ENCODE peak calls at places on chromosomes 12 and 14, in ten cellular contexts. U, J, M, L, W, A, H, K, N and G are unnamed samples.
A peak's percentile ranks its signal among the peaks of the same experiment; 100 is the strongest.

GRCh38 chr12:38157274-38157932 is 159.2 kb upstream of the ALG10B start:
- DNase-seq in U (no peak), J (no peak), M (no peak), L (no peak), W (no peak), A (no peak), H (peak; percentile 19), K (no peak), N (no peak), G (no peak)

GRCh38 chr12:131221061-131221945 is 267.6 kb downstream of the ADGRD1 start:
- DNase-seq in U (no peak), J (no peak), M (no peak), L (no peak), W (no peak), A (no peak), H (peak; percentile 28), K (no peak), N (no peak), G (no peak)

GRCh38 chr14:42671636-42672035 is 1065.0 kb downstream of the LRFN5 start:
- DNase-seq in U (no peak), J (no peak), M (no peak), L (no peak), W (no peak), A (no peak), H (no peak), K (no peak), N (no peak), G (no peak)

GRCh38 chr14:24171422-24172260 is at the start of gene REC8:
- DNase-seq in U (no peak), J (peak; percentile 43), M (peak; percentile 49), L (peak; percentile 98), W (no peak), A (no peak), H (peak; percentile 100), K (no peak), N (peak; percentile 98), G (peak; percentile 97)

GRCh38 chr12:117226505-117226904 is 36.2 kb upstream of the FBXO21 start:
- DNase-seq in U (no peak), J (no peak), M (no peak), L (no peak), W (no peak), A (no peak), H (no peak), K (no peak), N (no peak), G (no peak)

GRCh38 chr14:99681832-99682148 is 2.3 kb upstream of the CYP46A1 start:
- DNase-seq in U (no peak), J (no peak), M (no peak), L (no peak), W (no peak), A (no peak), H (no peak), K (no peak), N (no peak), G (no peak)

GRCh38 chr12:5222011-5222461 is 178.4 kb downstream of the KCNA5 start:
- DNase-seq in U (no peak), J (no peak), M (no peak), L (peak; percentile 44), W (no peak), A (no peak), H (peak; percentile 81), K (no peak), N (no peak), G (no peak)

GRCh38 chr12:45259732-45260480 is 44.0 kb downstream of the ANO6 start:
- DNase-seq in U (peak; percentile 69), J (no peak), M (no peak), L (no peak), W (no peak), A (no peak), H (no peak), K (peak; percentile 50), N (no peak), G (no peak)

GRCh38 chr12:1115471-1116242 is 124.6 kb downstream of the ERC1 start:
- DNase-seq in U (peak; percentile 31), J (no peak), M (no peak), L (no peak), W (peak; percentile 80), A (no peak), H (no peak), K (no peak), N (no peak), G (no peak)

GRCh38 chr14:104512771-104513640 is 66.6 kb upstream of the C14orf180 start:
- DNase-seq in U (no peak), J (no peak), M (no peak), L (no peak), W (no peak), A (no peak), H (peak; percentile 24), K (no peak), N (no peak), G (no peak)

GRCh38 chr12:41606741-41607460 is 418.8 kb downstream of the PDZRN4 start:
- DNase-seq in U (no peak), J (no peak), M (no peak), L (no peak), W (no peak), A (no peak), H (no peak), K (no peak), N (no peak), G (no peak)

GRCh38 chr12:1811281-1811947 is 9.0 kb upstream of the LRTM2 start:
- DNase-seq in U (no peak), J (no peak), M (no peak), L (no peak), W (no peak), A (no peak), H (no peak), K (no peak), N (no peak), G (no peak)

GRCh38 chr12:1093166-1093751 is 102.2 kb downstream of the ERC1 start:
- DNase-seq in U (peak; percentile 49), J (no peak), M (no peak), L (peak; percentile 0), W (no peak), A (peak; percentile 72), H (no peak), K (peak; percentile 9), N (peak; percentile 31), G (peak; percentile 37)

GRCh38 chr12:104480826-104481457 is 24.2 kb downstream of the CHST11 start:
- DNase-seq in U (no peak), J (no peak), M (no peak), L (no peak), W (no peak), A (no peak), H (no peak), K (no peak), N (no peak), G (no peak)

GRCh38 chr14:91354979-91355685 is 62.5 kb downstream of the CCDC88C start:
- DNase-seq in U (no peak), J (no peak), M (no peak), L (no peak), W (no peak), A (peak; percentile 78), H (peak; percentile 80), K (no peak), N (peak; percentile 56), G (peak; percentile 55)

GRCh38 chr12:112196476-112196875 is 71.1 kb downstream of the TRAFD1 start:
- DNase-seq in U (no peak), J (no peak), M (no peak), L (no peak), W (no peak), A (no peak), H (no peak), K (no peak), N (no peak), G (no peak)

GRCh38 chr12:22978962-22979361 is 354.0 kb downstream of the ETNK1 start:
- DNase-seq in U (no peak), J (no peak), M (no peak), L (no peak), W (peak; percentile 69), A (no peak), H (no peak), K (no peak), N (no peak), G (no peak)

GRCh38 chr12:56804684-56805083 is 41.6 kb downstream of the HSD17B6 start:
- DNase-seq in U (no peak), J (no peak), M (no peak), L (no peak), W (no peak), A (no peak), H (no peak), K (no peak), N (no peak), G (no peak)

GRCh38 chr14:93090826-93091583 is 24.7 kb downstream of the ITPK1 start:
- DNase-seq in U (no peak), J (no peak), M (no peak), L (no peak), W (no peak), A (no peak), H (no peak), K (no peak), N (peak; percentile 24), G (no peak)

GRCh38 chr12:20368653-20369163 is 371 bp downstream of the PDE3A start:
- DNase-seq in U (no peak), J (no peak), M (no peak), L (no peak), W (no peak), A (no peak), H (peak; percentile 57), K (peak; percentile 48), N (peak; percentile 35), G (no peak)

GRCh38 chr12:114194066-114194465 is 211.9 kb downstream of the TBX5 start:
- DNase-seq in U (no peak), J (no peak), M (no peak), L (no peak), W (no peak), A (no peak), H (no peak), K (no peak), N (no peak), G (no peak)

GRCh38 chr14:103625361-103626095 is 3.5 kb upstream of the KLC1 start:
- DNase-seq in U (no peak), J (no peak), M (peak; percentile 17), L (no peak), W (no peak), A (peak; percentile 66), H (no peak), K (no peak), N (no peak), G (no peak)

GRCh38 chr12:54622463-54623183 is 12.1 kb downstream of the LACRT start:
- DNase-seq in U (no peak), J (no peak), M (no peak), L (no peak), W (no peak), A (no peak), H (no peak), K (no peak), N (no peak), G (no peak)

GRCh38 chr14:23123419-23123818 is 4.4 kb upstream of the CEBPE start:
- DNase-seq in U (peak; percentile 77), J (no peak), M (no peak), L (peak; percentile 2), W (no peak), A (no peak), H (no peak), K (no peak), N (no peak), G (no peak)

GRCh38 chr12:7605900-7606465 is 59.7 kb downstream of the APOBEC1 start:
- DNase-seq in U (no peak), J (no peak), M (no peak), L (no peak), W (no peak), A (no peak), H (no peak), K (no peak), N (no peak), G (no peak)

GRCh38 chr12:128829870-128830504 is 6.2 kb upstream of the SLC15A4 start:
- DNase-seq in U (no peak), J (no peak), M (no peak), L (no peak), W (no peak), A (peak; percentile 95), H (no peak), K (no peak), N (peak; percentile 78), G (no peak)

GRCh38 chr12:132270969-132271754 is 58.2 kb downstream of the GALNT9 start:
- DNase-seq in U (no peak), J (no peak), M (no peak), L (no peak), W (no peak), A (no peak), H (no peak), K (no peak), N (no peak), G (no peak)

GRCh38 chr14:22598896-22599244 is 770 bp downstream of the ABHD4 start:
- DNase-seq in U (peak; percentile 61), J (no peak), M (no peak), L (peak; percentile 49), W (no peak), A (peak; percentile 53), H (no peak), K (peak; percentile 70), N (peak; percentile 60), G (no peak)